ENCODE peak calls at places on chromosomes 7 and 10, in four cellular contexts. Y is trophoblast cell, H is H1, J is IMR-90. R is an unnamed sample.

GRCh38 chr10:6699336-6699735 is 119.3 kb upstream of the PRKCQ start:
- DNase-seq in Y (no peak), H (no peak), J (peak), R (no peak)

GRCh38 chr10:99784731-99785441 is 2.4 kb downstream of the ABCC2 start:
- DNase-seq in Y (no peak), H (no peak), J (peak), R (no peak)

GRCh38 chr7:155778349-155778748 is 33.9 kb downstream of the SHH start:
- DNase-seq in Y (no peak), H (no peak), J (no peak), R (no peak)

GRCh38 chr7:45182856-45183710 is 25.5 kb downstream of the RAMP3 start:
- DNase-seq in Y (no peak), H (no peak), J (no peak), R (no peak)

GRCh38 chr7:132557489-132558044 is 18.7 kb downstream of the PLXNA4 start:
- DNase-seq in Y (no peak), H (no peak), J (no peak), R (no peak)

GRCh38 chr7:113306302-113306701 is 187.9 kb upstream of the SMIM30 start:
- DNase-seq in Y (no peak), H (no peak), J (no peak), R (no peak)

GRCh38 chr7:2856388-2857169 is 12.5 kb upstream of the GNA12 start:
- DNase-seq in Y (no peak), H (no peak), J (no peak), R (no peak)

GRCh38 chr7:128271471-128272454 is 30.7 kb downstream of the LEP start:
- DNase-seq in Y (no peak), H (peak), J (no peak), R (no peak)

GRCh38 chr10:15352201-15352600 is 18.9 kb downstream of the FAM171A1 start:
- DNase-seq in Y (no peak), H (no peak), J (no peak), R (no peak)

GRCh38 chr7:126378642-126379041 is 874.1 kb downstream of the GRM8 start:
- DNase-seq in Y (no peak), H (no peak), J (no peak), R (no peak)

DNA sequence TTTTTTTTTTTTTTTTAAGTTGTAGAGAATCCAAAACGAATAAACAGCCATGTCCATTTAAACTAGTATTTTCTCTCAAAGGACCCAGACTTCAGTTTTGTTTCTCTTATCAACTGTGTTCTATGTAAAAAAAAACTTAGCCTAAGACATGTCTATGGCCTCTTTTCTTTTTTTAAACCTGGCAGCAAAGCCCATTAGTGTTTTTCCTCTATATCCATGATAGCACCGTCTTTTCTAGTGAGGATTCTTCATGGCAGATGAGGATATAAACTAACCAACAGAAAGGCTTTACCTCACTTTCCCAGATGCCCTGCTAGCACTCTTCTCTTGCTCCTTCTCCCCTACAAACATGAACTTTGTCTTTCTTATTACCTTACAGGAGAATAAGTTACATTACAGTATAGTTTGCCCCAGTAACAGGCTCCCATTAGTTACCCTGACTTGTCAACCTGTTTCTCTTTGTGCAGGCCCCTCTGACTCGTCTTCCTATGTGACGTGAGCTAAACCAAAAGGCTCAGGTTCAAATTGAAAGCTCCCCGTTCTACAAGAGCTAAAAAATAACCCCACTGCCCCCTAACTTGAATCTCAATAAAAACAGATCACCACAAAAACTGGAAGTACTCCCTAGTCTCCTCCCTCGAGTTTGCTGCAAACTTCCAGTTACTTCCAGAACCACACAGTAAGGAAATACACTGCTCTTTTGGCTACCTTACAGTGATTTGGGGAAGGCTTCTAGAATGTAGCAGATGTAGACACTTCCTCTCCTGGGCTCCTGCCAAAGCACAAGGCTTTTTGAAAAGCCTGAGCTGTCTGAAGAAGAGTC is 20.1 kb downstream of the P4HA1 start:
- DNase-seq in Y (no peak), H (no peak), J (peak), R (no peak)
- H3K4me3 ChIP-seq in Y (no peak), H (no peak), J (no peak), R (no peak)

DNA sequence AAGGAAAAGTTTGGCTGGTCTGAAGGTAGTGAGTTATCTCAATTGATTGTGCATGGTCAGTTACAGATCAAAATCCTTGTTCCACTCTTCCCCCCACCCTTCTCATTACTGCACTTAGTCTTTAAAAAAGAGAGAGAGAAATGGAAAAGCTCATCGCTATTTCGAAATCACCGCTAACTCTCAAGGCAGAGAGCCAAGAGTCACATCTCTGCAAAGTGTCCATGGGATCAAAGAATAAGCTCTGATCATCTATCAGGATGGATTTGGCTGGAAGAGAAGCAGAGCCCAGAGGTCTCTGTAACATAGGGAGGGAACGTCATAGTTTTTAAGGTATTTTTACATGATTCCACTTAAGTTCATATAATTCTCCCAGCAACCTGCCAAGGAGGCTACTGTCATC is 30.0 kb upstream of the MYH16 start:
- DNase-seq in Y (no peak), H (no peak), J (no peak), R (no peak)
- H3K23ac ChIP-seq in Y (no peak), H (no peak), J (no peak), R (no peak)

GRCh38 chr10:102745157-102745556 is 1.4 kb downstream of the WBP1L start:
- DNase-seq in Y (no peak), H (no peak), J (no peak), R (no peak)

GRCh38 chr10:102743588-102744373 is at the start of gene WBP1L:
- DNase-seq in Y (peak), H (peak), J (peak), R (peak)

GRCh38 chr10:102741848-102742247 is 1.9 kb upstream of the WBP1L start:
- DNase-seq in Y (no peak), H (no peak), J (no peak), R (no peak)

GRCh38 chr10:102743078-102743587 is 615 bp upstream of the WBP1L start:
- DNase-seq in Y (no peak), H (no peak), J (no peak), R (no peak)

GRCh38 chr10:102744374-102745051 is 765 bp downstream of the WBP1L start:
- DNase-seq in Y (no peak), H (no peak), J (peak), R (no peak)
- H2BK120ac ChIP-seq in Y (peak), H (no peak), J (peak), R (no peak)

GRCh38 chr10:93380043-93380565 is 102.0 kb downstream of the MYOF start:
- DNase-seq in Y (no peak), H (no peak), J (no peak), R (no peak)
- H3K4me3 ChIP-seq in Y (no peak), H (no peak), J (no peak), R (no peak)

DNA sequence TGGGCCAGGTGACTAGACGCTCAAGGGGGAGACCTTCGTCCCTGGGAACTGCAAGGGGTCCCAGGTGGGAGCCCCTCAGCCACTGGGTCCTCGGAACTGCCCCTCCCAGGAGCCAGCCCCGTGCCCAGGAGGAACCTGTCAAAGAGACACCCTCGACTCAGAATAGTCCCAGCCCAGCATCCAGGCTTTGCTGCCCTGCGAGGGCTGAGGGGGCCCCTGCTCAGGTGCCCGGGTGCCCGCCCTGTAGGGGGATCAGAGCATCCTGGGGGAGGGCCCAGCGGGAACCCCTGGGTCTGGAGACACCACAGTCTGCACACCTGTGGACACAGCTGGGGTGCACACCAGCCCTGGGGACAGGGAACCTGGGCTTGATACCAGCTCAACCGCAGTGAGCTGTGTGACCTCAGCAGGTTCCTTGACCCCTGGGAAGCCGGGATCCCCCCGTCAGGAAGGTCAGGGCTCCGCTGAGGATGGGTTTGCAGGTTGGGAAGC is 394 bp downstream of the ELN start:
- DNase-seq in Y (no peak), H (no peak), J (no peak), R (no peak)
- H3K23ac ChIP-seq in Y (no peak), H (no peak), J (no peak), R (peak)

DNA sequence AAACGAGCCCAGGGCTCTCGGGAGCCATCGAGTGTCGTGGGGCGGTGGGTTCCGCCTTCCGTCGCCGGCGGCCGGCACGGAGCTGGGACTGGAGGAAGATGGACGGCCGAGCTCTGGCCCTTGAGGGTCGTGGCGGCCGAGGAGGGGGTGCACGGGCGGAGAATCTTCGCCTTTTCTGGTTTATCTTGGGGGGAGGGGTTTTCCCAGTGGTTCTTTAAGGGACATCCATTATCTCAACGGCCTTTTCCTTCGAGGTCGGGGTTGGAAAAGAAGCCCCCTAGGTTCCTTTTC is 579 bp downstream of the CCAR1 start:
- DNase-seq in Y (no peak), H (no peak), J (no peak), R (no peak)
- H2BK120ac ChIP-seq in Y (peak), H (no peak), J (peak), R (peak)

GRCh38 chr10:27981744-27982143 is 17.1 kb downstream of the ODAD2 start:
- DNase-seq in Y (no peak), H (no peak), J (no peak), R (no peak)

GRCh38 chr10:27983144-27983543 is 15.7 kb downstream of the ODAD2 start:
- DNase-seq in Y (no peak), H (no peak), J (no peak), R (no peak)

GRCh38 chr10:27986831-27987230 is 12.0 kb downstream of the ODAD2 start:
- DNase-seq in Y (no peak), H (no peak), J (no peak), R (no peak)
- H3K4me3 ChIP-seq in Y (no peak), H (no peak), J (no peak), R (no peak)

R was measured in neuronal stem cell.